ENCODE peak calls at places on chromosomes 11 and 22, in five cellular contexts. E is right lobe of liver, F is suprapubic skin, T is IMR-90, L is stomach. R is an unnamed sample.

GRCh38 chr11:429931-430456 is 11.8 kb downstream of the ANO9 start:
- DNase-seq in E (no peak), L (no peak), T (no peak), F (no peak), R (no peak)

GRCh38 chr11:22829231-22830081 is at the start of gene SVIP:
- DNase-seq in L (peak; percentile 98), F (peak; percentile 93), E (peak; percentile 99), T (peak; percentile 87), R (peak; percentile 97)

GRCh38 chr22:49969751-49970527 is 9.4 kb downstream of the PIM3 start:
- DNase-seq in F (peak; percentile 70), T (no peak), L (peak; percentile 26), E (peak; percentile 49), R (no peak)

GRCh38 chr11:61840371-61840770 is 12.3 kb downstream of the FADS2 start:
- DNase-seq in E (no peak), F (no peak), T (no peak), L (no peak), R (no peak)

GRCh38 chr22:42307806-42308563 is 37.5 kb upstream of the TCF20 start:
- DNase-seq in E (no peak), T (no peak), F (no peak), L (no peak), R (no peak)

GRCh38 chr11:17839973-17840611 is 105.5 kb downstream of the KCNC1 start:
- DNase-seq in T (peak; percentile 22), E (no peak), F (no peak), L (no peak), R (no peak)

GRCh38 chr11:31045335-31045734 is 324.2 kb downstream of the DCDC1 start:
- DNase-seq in L (no peak), F (no peak), E (no peak), T (no peak), R (no peak)

GRCh38 chr22:20247010-20247505 is 21.1 kb downstream of the RTN4R start:
- DNase-seq in L (no peak), E (peak; percentile 87), F (no peak), T (peak; percentile 39), R (no peak)

GRCh38 chr11:117544431-117544830 is 216.8 kb downstream of the CEP164 start:
- DNase-seq in L (no peak), F (no peak), E (no peak), T (no peak), R (no peak)

GRCh38 chr11:81886406-81887075 is 847.1 kb downstream of the FAM181B start:
- DNase-seq in E (no peak), T (no peak), L (no peak), F (no peak), R (no peak)

GRCh38 chr11:10926801-10927200 is 68.9 kb upstream of the ZBED5 start:
- DNase-seq in F (no peak), T (peak; percentile 35), E (no peak), L (no peak), R (peak; percentile 85)

GRCh38 chr11:126834149-126834548 is 166.4 kb downstream of the KIRREL3 start:
- DNase-seq in F (no peak), T (peak; percentile 91), L (no peak), E (no peak), R (no peak)

GRCh38 chr22:22955866-22956535 is 68.4 kb downstream of the IGLL5 start:
- DNase-seq in T (peak; percentile 61), E (peak; percentile 74), L (peak; percentile 78), F (no peak), R (peak; percentile 93)

GRCh38 chr11:93031386-93031785 is 61.9 kb downstream of the MTNR1B start:
- DNase-seq in L (no peak), F (no peak), E (no peak), T (peak; percentile 82), R (no peak)

GRCh38 chr11:36403661-36404060 is 106.4 kb downstream of the TRAF6 start:
- DNase-seq in F (no peak), L (no peak), E (no peak), T (peak; percentile 42), R (no peak)

GRCh38 chr11:34548278-34548677 is 34.7 kb upstream of the ELF5 start:
- DNase-seq in E (no peak), F (no peak), T (no peak), L (no peak), R (no peak)

GRCh38 chr11:121154473-121154872 is 53.4 kb downstream of the TECTA start:
- DNase-seq in E (no peak), L (no peak), T (no peak), F (no peak), R (no peak)

GRCh38 chr11:119453881-119454280 is 30.9 kb upstream of the THY1 start:
- DNase-seq in E (no peak), L (no peak), T (no peak), F (no peak), R (peak; percentile 79)

GRCh38 chr22:19766506-19767426 is 6.2 kb downstream of the TBX1 start:
- DNase-seq in L (peak; percentile 71), F (no peak), E (peak; percentile 71), T (no peak), R (no peak)

GRCh38 chr22:20249797-20250354 is 18.2 kb downstream of the RTN4R start:
- DNase-seq in T (peak; percentile 39), E (peak; percentile 72), F (no peak), L (no peak), R (no peak)

DNA sequence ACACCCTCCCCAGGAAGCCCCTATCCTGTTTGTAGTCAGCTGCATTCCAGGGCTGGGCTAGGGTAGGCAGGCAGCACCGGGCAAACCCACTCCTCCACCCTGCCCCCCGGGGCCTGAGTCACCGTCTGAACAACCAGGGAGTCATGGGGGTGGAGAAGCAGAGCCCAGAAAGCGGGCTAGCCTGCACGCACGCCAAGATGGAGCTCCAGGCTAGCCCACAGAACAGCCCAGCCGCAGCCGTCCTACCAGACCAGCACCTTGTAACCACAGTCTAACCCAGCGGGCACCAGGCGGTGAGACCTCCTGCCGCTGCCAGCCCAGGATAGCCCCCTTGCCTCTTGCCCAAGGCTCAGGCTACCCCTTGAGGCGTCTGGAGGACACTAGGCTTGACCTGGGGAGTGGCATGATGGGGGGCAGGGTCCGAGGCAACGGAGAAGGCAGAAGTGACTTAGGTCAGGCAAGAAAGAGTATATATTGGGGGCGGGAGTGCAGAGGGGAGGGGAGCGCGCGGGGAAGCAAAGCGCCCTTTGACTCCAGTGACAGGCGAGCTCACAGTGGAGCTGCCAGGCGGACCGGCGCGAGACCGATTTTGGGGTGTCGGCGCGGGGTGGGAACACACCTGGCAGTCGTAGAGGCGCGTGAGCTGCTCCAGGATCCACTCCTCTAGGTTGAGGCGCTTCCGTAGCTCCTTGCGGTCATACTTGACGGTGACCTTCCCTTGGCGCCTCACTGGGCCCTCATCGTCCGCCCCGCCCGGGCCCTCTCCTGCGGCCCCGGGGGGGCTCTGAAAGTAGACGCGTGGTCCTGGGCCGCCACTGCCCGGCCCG is 733 bp downstream of the PPP1R14B start:
- DNase-seq in E (peak; percentile 69), T (peak; percentile 91), F (no peak), L (peak; percentile 70), R (no peak)
- TF ChIP-seq POLR2A in E (no peak), T (peak; percentile 88), F (no peak), L (no peak), R (no peak)

GRCh38 chr11:67542169-67542568 is 18.9 kb upstream of the CABP2 start:
- DNase-seq in E (no peak), L (no peak), F (no peak), T (no peak), R (no peak)

GRCh38 chr11:67542971-67543370 is 19.7 kb upstream of the CABP2 start:
- DNase-seq in T (no peak), F (no peak), E (no peak), L (no peak), R (no peak)

GRCh38 chr11:67538823-67539505 is 15.7 kb upstream of the CABP2 start:
- DNase-seq in E (no peak), T (no peak), L (no peak), F (no peak), R (no peak)

GRCh38 chr11:67539588-67539987 is 16.3 kb upstream of the CABP2 start:
- DNase-seq in F (no peak), L (no peak), T (no peak), E (no peak), R (no peak)

DNA sequence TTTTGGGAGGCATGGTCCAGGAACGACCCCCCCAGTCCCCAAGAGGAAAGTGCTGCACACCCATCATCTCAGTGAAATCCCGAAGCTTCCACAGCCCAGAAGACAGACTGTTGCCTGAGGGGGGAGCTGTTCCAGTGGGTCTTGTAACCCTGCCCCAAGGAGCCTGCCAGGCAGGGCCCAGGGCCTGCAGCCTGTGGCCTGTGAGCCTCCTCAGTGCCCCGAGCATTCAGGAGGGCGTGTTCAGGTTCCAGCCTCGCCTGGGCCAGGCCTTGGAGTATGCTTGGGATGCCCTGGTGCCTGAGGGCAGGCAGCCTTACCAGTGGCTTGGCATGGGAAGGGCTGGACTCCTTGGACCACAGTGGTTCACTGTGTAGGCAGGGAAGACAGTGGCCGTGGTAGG is 18.0 kb upstream of the CABP2 start:
- DNase-seq in E (no peak), F (no peak), T (no peak), L (no peak), R (no peak)
- TF ChIP-seq POLR2A in E (no peak), F (no peak), T (no peak), L (no peak), R (no peak)

GRCh38 chr11:66006134-66006890 is 4.0 kb downstream of the BANF1 start:
- DNase-seq in F (no peak), E (no peak), L (no peak), T (no peak), R (no peak)
- TF ChIP-seq POLR2A in F (no peak), E (no peak), L (no peak), T (no peak), R (no peak)

GRCh38 chr22:45977003-45977395 is at the start of gene WNT7B:
- DNase-seq in L (no peak), E (no peak), T (no peak), F (no peak), R (no peak)
- TF ChIP-seq POLR2A in L (no peak), E (no peak), T (no peak), F (no peak), R (no peak)